ENCODE peak calls at places on chromosomes 3 and 15, in nine cellular contexts. One of them, this sample, is unnamed.

GRCh38 chr3:190972840-190973270 is 110.4 kb upstream of the GMNC start:
- DNase-seq in left lung: no peak
- DNase-seq in fibroblast of pulmonary artery: no peak
- DNase-seq in tibial nerve: no peak
- DNase-seq in dorsolateral prefrontal cortex: no peak
- DNase-seq in SK-N-SH: no peak
- DNase-seq in fibroblast of villous mesenchyme: peak; percentile 7
- DNase-seq in stomach: no peak
- DNase-seq in Peyer's patch: no peak
- DNase-seq in this sample: no peak

GRCh38 chr3:185342458-185343169 is 20.3 kb upstream of the MAP3K13 start:
- DNase-seq in left lung: no peak
- DNase-seq in fibroblast of pulmonary artery: no peak
- DNase-seq in tibial nerve: no peak
- DNase-seq in dorsolateral prefrontal cortex: no peak
- DNase-seq in SK-N-SH: no peak
- DNase-seq in fibroblast of villous mesenchyme: no peak
- DNase-seq in stomach: no peak
- DNase-seq in Peyer's patch: no peak
- DNase-seq in this sample: no peak

GRCh38 chr15:68420186-68420684 is 11.7 kb downstream of the ITGA11 start:
- DNase-seq in left lung: no peak
- DNase-seq in fibroblast of pulmonary artery: no peak
- DNase-seq in tibial nerve: no peak
- DNase-seq in dorsolateral prefrontal cortex: no peak
- DNase-seq in SK-N-SH: no peak
- DNase-seq in fibroblast of villous mesenchyme: no peak
- DNase-seq in stomach: no peak
- DNase-seq in Peyer's patch: no peak
- DNase-seq in this sample: no peak

GRCh38 chr3:188531210-188531609 is 377.3 kb downstream of the LPP start:
- DNase-seq in left lung: no peak
- DNase-seq in fibroblast of pulmonary artery: peak; percentile 95
- DNase-seq in tibial nerve: no peak
- DNase-seq in dorsolateral prefrontal cortex: no peak
- DNase-seq in SK-N-SH: no peak
- DNase-seq in fibroblast of villous mesenchyme: no peak
- DNase-seq in stomach: no peak
- DNase-seq in Peyer's patch: no peak
- DNase-seq in this sample: peak; percentile 66

GRCh38 chr3:70982700-70983140 is 600.8 kb downstream of the FOXP1 start:
- DNase-seq in left lung: peak; percentile 38
- DNase-seq in fibroblast of pulmonary artery: peak; percentile 86
- DNase-seq in tibial nerve: peak; percentile 26
- DNase-seq in dorsolateral prefrontal cortex: no peak
- DNase-seq in SK-N-SH: no peak
- DNase-seq in fibroblast of villous mesenchyme: peak; percentile 89
- DNase-seq in stomach: peak; percentile 51
- DNase-seq in Peyer's patch: no peak
- DNase-seq in this sample: peak; percentile 76

GRCh38 chr3:126356373-126357298 is 572 bp downstream of the KLF15 start:
- DNase-seq in left lung: no peak
- DNase-seq in fibroblast of pulmonary artery: peak; percentile 11
- DNase-seq in tibial nerve: no peak
- DNase-seq in dorsolateral prefrontal cortex: no peak
- DNase-seq in SK-N-SH: peak; percentile 82
- DNase-seq in fibroblast of villous mesenchyme: no peak
- DNase-seq in stomach: no peak
- DNase-seq in Peyer's patch: no peak
- DNase-seq in this sample: no peak

GRCh38 chr3:186841637-186842036 is 873 bp upstream of the ADIPOQ start:
- DNase-seq in left lung: no peak
- DNase-seq in fibroblast of pulmonary artery: no peak
- DNase-seq in tibial nerve: no peak
- DNase-seq in dorsolateral prefrontal cortex: no peak
- DNase-seq in SK-N-SH: no peak
- DNase-seq in fibroblast of villous mesenchyme: no peak
- DNase-seq in stomach: no peak
- DNase-seq in Peyer's patch: no peak
- DNase-seq in this sample: no peak

GRCh38 chr3:126197854-126198584 is 17.6 kb upstream of the ALDH1L1 start:
- DNase-seq in left lung: no peak
- DNase-seq in fibroblast of pulmonary artery: peak; percentile 75
- DNase-seq in tibial nerve: peak; percentile 55
- DNase-seq in dorsolateral prefrontal cortex: no peak
- DNase-seq in SK-N-SH: peak; percentile 76
- DNase-seq in fibroblast of villous mesenchyme: peak; percentile 60
- DNase-seq in stomach: peak; percentile 65
- DNase-seq in Peyer's patch: peak; percentile 50
- DNase-seq in this sample: peak; percentile 45

GRCh38 chr3:178382388-178383061 is 153.7 kb upstream of the KCNMB2 start:
- DNase-seq in left lung: no peak
- DNase-seq in fibroblast of pulmonary artery: peak; percentile 77
- DNase-seq in tibial nerve: no peak
- DNase-seq in dorsolateral prefrontal cortex: no peak
- DNase-seq in SK-N-SH: no peak
- DNase-seq in fibroblast of villous mesenchyme: peak; percentile 86
- DNase-seq in stomach: no peak
- DNase-seq in Peyer's patch: no peak
- DNase-seq in this sample: no peak

GRCh38 chr3:119322021-119322522 is 27.9 kb downstream of the ARHGAP31 start:
- DNase-seq in left lung: no peak
- DNase-seq in fibroblast of pulmonary artery: peak; percentile 29
- DNase-seq in tibial nerve: no peak
- DNase-seq in dorsolateral prefrontal cortex: no peak
- DNase-seq in SK-N-SH: no peak
- DNase-seq in fibroblast of villous mesenchyme: no peak
- DNase-seq in stomach: no peak
- DNase-seq in Peyer's patch: no peak
- DNase-seq in this sample: no peak

GRCh38 chr3:188975612-188976314 is 196.0 kb upstream of the TPRG1 start:
- DNase-seq in left lung: no peak
- DNase-seq in fibroblast of pulmonary artery: no peak
- DNase-seq in tibial nerve: no peak
- DNase-seq in dorsolateral prefrontal cortex: no peak
- DNase-seq in SK-N-SH: no peak
- DNase-seq in fibroblast of villous mesenchyme: peak; percentile 78
- DNase-seq in stomach: no peak
- DNase-seq in Peyer's patch: no peak
- DNase-seq in this sample: peak; percentile 30

GRCh38 chr15:62648954-62649353 is 393.6 kb upstream of the TPM1 start:
- DNase-seq in left lung: no peak
- DNase-seq in fibroblast of pulmonary artery: peak; percentile 31
- DNase-seq in tibial nerve: no peak
- DNase-seq in dorsolateral prefrontal cortex: no peak
- DNase-seq in SK-N-SH: no peak
- DNase-seq in fibroblast of villous mesenchyme: peak; percentile 42
- DNase-seq in stomach: no peak
- DNase-seq in Peyer's patch: no peak
- DNase-seq in this sample: no peak

GRCh38 chr3:150084128-150084527 is 113.4 kb upstream of the PFN2 start:
- DNase-seq in left lung: no peak
- DNase-seq in fibroblast of pulmonary artery: no peak
- DNase-seq in tibial nerve: no peak
- DNase-seq in dorsolateral prefrontal cortex: no peak
- DNase-seq in SK-N-SH: no peak
- DNase-seq in fibroblast of villous mesenchyme: no peak
- DNase-seq in stomach: no peak
- DNase-seq in Peyer's patch: no peak
- DNase-seq in this sample: no peak

GRCh38 chr15:67105991-67106763 is 40.8 kb downstream of the SMAD3 start:
- DNase-seq in left lung: no peak
- DNase-seq in fibroblast of pulmonary artery: no peak
- DNase-seq in tibial nerve: no peak
- DNase-seq in dorsolateral prefrontal cortex: no peak
- DNase-seq in SK-N-SH: no peak
- DNase-seq in fibroblast of villous mesenchyme: no peak
- DNase-seq in stomach: no peak
- DNase-seq in Peyer's patch: no peak
- DNase-seq in this sample: no peak
- H3K4me3 ChIP-seq in left lung: no peak overlapping the region
- H3K4me3 ChIP-seq in fibroblast of pulmonary artery: no peak overlapping the region
- H3K4me3 ChIP-seq in tibial nerve: no peak overlapping the region
- H3K4me3 ChIP-seq in dorsolateral prefrontal cortex: no peak overlapping the region
- H3K4me3 ChIP-seq in SK-N-SH: no peak overlapping the region
- H3K4me3 ChIP-seq in fibroblast of villous mesenchyme: no peak overlapping the region
- H3K4me3 ChIP-seq in stomach: no peak overlapping the region
- H3K4me3 ChIP-seq in Peyer's patch: no peak overlapping the region
- H3K4me3 ChIP-seq in this sample: no peak overlapping the region

DNA sequence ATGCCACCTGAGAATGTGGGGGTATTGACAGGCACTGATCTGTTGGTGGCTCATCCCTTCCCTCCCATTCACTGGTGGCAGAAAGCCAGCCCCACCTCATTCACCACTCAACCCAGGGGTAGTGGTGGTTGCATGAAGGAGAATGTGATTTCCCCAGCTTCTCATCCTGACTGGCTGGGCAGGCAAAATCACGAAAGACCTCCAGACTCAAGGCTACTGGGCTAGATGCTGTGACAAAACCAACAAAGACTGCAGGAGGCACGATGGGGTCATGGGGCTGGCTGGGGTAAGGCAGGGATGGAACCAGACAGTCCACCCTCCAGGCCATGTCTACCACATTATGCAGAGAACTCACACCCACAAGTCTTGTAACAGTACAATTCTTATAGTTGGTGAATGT is 33.9 kb downstream of the FSTL1 start:
- DNase-seq in left lung: no peak
- DNase-seq in fibroblast of pulmonary artery: no peak
- DNase-seq in tibial nerve: no peak
- DNase-seq in dorsolateral prefrontal cortex: peak; percentile 35
- DNase-seq in SK-N-SH: no peak
- DNase-seq in fibroblast of villous mesenchyme: no peak
- DNase-seq in stomach: no peak
- DNase-seq in Peyer's patch: no peak
- DNase-seq in this sample: no peak
- H3K4me3 ChIP-seq in left lung: no peak overlapping the region
- H3K4me3 ChIP-seq in fibroblast of pulmonary artery: no peak overlapping the region
- H3K4me3 ChIP-seq in tibial nerve: peak overlapping the region; percentile 22
- H3K4me3 ChIP-seq in dorsolateral prefrontal cortex: peak overlapping the region; percentile 48
- H3K4me3 ChIP-seq in SK-N-SH: no peak overlapping the region
- H3K4me3 ChIP-seq in fibroblast of villous mesenchyme: peak overlapping the region; percentile 23
- H3K4me3 ChIP-seq in stomach: peak overlapping the region; percentile 35
- H3K4me3 ChIP-seq in Peyer's patch: no peak overlapping the region
- H3K4me3 ChIP-seq in this sample: no peak overlapping the region

DNA sequence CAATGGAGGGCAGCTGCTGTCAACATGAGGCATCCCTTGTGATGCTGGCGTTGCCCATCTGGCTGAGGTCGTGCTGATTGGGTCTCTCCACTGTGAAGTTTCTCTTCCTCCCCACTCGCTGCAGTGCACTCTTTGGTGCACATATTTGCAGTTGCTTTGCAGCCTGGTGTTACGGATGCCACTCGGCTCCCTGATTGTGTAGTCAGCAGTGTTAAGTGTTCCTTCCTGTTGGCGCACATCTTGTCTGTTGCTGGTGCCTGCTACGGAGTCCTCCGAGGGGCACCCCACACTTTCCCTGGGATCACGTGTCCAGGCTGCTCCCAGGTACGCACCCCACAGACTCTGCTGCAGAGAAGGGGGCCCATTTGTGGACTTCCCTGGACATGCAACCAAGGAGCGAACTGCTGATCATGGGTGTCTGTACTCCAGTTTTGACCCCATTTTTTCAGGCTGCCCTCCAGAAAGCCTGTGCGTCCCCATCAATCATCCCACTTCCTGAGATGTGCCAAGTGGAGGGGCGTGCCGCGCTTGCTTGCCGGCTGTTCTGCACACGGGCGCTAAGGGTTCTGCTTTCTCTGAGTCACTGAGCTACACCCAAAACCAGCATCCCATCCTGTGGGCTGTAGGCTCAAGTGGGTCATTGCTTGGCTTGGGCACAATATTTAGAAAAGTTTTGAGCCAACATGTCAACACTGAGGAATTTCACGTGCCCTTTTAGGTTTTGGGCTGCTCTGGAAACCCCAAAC is 98.6 kb downstream of the FBLN2 start:
- DNase-seq in left lung: no peak
- DNase-seq in fibroblast of pulmonary artery: no peak
- DNase-seq in tibial nerve: no peak
- DNase-seq in dorsolateral prefrontal cortex: no peak
- DNase-seq in SK-N-SH: no peak
- DNase-seq in fibroblast of villous mesenchyme: peak; percentile 24
- DNase-seq in stomach: no peak
- DNase-seq in Peyer's patch: no peak
- DNase-seq in this sample: no peak
- H3K4me3 ChIP-seq in left lung: no peak overlapping the region
- H3K4me3 ChIP-seq in fibroblast of pulmonary artery: no peak overlapping the region
- H3K4me3 ChIP-seq in tibial nerve: no peak overlapping the region
- H3K4me3 ChIP-seq in dorsolateral prefrontal cortex: no peak overlapping the region
- H3K4me3 ChIP-seq in SK-N-SH: no peak overlapping the region
- H3K4me3 ChIP-seq in fibroblast of villous mesenchyme: no peak overlapping the region
- H3K4me3 ChIP-seq in stomach: no peak overlapping the region
- H3K4me3 ChIP-seq in Peyer's patch: no peak overlapping the region
- H3K4me3 ChIP-seq in this sample: no peak overlapping the region

GRCh38 chr3:172204716-172205115 is 165.3 kb downstream of the FNDC3B start:
- DNase-seq in left lung: no peak
- DNase-seq in fibroblast of pulmonary artery: no peak
- DNase-seq in tibial nerve: no peak
- DNase-seq in dorsolateral prefrontal cortex: no peak
- DNase-seq in SK-N-SH: no peak
- DNase-seq in fibroblast of villous mesenchyme: no peak
- DNase-seq in stomach: no peak
- DNase-seq in Peyer's patch: no peak
- DNase-seq in this sample: no peak
- H3K4me3 ChIP-seq in left lung: no peak overlapping the region
- H3K4me3 ChIP-seq in fibroblast of pulmonary artery: no peak overlapping the region
- H3K4me3 ChIP-seq in tibial nerve: no peak overlapping the region
- H3K4me3 ChIP-seq in dorsolateral prefrontal cortex: no peak overlapping the region
- H3K4me3 ChIP-seq in SK-N-SH: no peak overlapping the region
- H3K4me3 ChIP-seq in fibroblast of villous mesenchyme: no peak overlapping the region
- H3K4me3 ChIP-seq in stomach: no peak overlapping the region
- H3K4me3 ChIP-seq in Peyer's patch: no peak overlapping the region
- H3K4me3 ChIP-seq in this sample: no peak overlapping the region

DNA sequence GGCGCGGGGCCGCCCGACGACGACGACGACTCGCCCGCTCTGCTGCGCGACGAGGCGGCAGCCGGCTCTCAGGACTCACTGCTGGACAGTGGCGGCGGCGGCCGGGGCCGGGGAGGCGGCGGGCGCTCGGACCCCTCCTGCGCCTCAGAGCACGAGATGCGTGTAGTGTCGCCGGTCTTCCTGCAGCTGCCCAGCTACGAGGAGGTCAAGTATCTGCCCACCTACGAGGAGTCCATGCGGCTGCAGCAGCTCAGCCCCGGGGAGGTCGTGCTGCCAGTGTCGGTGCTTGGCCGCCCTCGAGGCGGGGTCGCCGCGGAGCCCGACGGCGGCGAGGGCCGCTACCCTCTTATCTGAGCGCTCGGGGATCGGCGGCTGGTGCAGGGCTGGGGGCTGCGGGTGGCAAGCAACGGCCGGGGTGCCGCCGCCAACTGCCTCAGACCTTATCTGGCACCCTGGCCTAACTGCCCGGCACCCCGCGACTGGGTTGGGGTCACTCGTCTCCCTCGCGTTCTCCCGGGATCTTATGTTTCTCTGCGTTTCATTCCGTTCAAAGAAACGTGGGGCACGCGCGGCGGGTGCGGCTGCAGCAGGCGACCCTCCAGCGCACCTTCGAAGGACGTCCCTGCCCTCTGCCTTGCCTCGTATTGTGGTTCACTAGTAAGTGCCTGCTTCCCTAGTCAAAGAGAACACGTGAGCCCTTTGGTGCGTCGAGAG is 961 bp downstream of the C3orf80 start:
- DNase-seq in left lung: no peak
- DNase-seq in fibroblast of pulmonary artery: no peak
- DNase-seq in tibial nerve: no peak
- DNase-seq in dorsolateral prefrontal cortex: no peak
- DNase-seq in SK-N-SH: peak; percentile 78
- DNase-seq in fibroblast of villous mesenchyme: peak; percentile 9
- DNase-seq in stomach: no peak
- DNase-seq in Peyer's patch: no peak
- DNase-seq in this sample: peak; percentile 4
- H3K4me3 ChIP-seq in left lung: peak overlapping the region; percentile 53
- H3K4me3 ChIP-seq in fibroblast of pulmonary artery: peak overlapping the region; percentile 41
- H3K4me3 ChIP-seq in tibial nerve: peak overlapping the region; percentile 26
- H3K4me3 ChIP-seq in dorsolateral prefrontal cortex: peak overlapping the region; percentile 69
- H3K4me3 ChIP-seq in SK-N-SH: peak overlapping the region; percentile 54
- H3K4me3 ChIP-seq in fibroblast of villous mesenchyme: peak overlapping the region; percentile 53
- H3K4me3 ChIP-seq in stomach: peak overlapping the region; percentile 73
- H3K4me3 ChIP-seq in Peyer's patch: peak overlapping the region; percentile 55
- H3K4me3 ChIP-seq in this sample: peak overlapping the region; percentile 46

This sample was measured in SJSA1.